ENCODE peak calls at places on chromosomes 1 and 21, in four cellular contexts. I is left colon; K is effector memory CD8-positive, alpha-beta T cell; Z is BJ. B is an unnamed sample.

GRCh38 chr1:47608296-47608875 is 170.5 kb downstream of the FOXD2 start:
- DNase-seq in I (no peak), K (no peak), Z (no peak), B (no peak)

GRCh38 chr21:16388911-16389515 is 659.2 kb downstream of the USP25 start:
- DNase-seq in I (no peak), K (no peak), Z (no peak), B (no peak)

GRCh38 chr1:110258734-110259133 is 48.6 kb downstream of the KCNC4 start:
- DNase-seq in I (no peak), K (no peak), Z (no peak), B (no peak)

GRCh38 chr1:103373991-103374390 is 151.5 kb upstream of the RNPC3 start:
- DNase-seq in I (no peak), K (no peak), Z (no peak), B (no peak)

GRCh38 chr1:106613106-106613505 is 443.4 kb upstream of the PRMT6 start:
- DNase-seq in I (no peak), K (no peak), Z (no peak), B (no peak)

GRCh38 chr1:226568975-226569741 is 20.6 kb downstream of the STUM start:
- DNase-seq in I (no peak), K (no peak), Z (no peak), B (no peak)

GRCh38 chr1:41313661-41314131 is 47.5 kb upstream of the FOXO6 start:
- DNase-seq in I (no peak), K (peak), Z (no peak), B (no peak)

GRCh38 chr1:201448981-201449380 is 20.0 kb downstream of the PHLDA3 start:
- DNase-seq in I (no peak), K (no peak), Z (no peak), B (no peak)

GRCh38 chr1:100767176-100767876 is 47.8 kb downstream of the VCAM1 start:
- DNase-seq in I (no peak), K (no peak), Z (peak), B (no peak)

GRCh38 chr1:74504125-74505065 is 8.0 kb downstream of the LRRC53 start:
- DNase-seq in I (peak), K (peak), Z (no peak), B (no peak)

GRCh38 chr1:102872097-102872496 is 236.2 kb downstream of the COL11A1 start:
- DNase-seq in I (no peak), K (no peak), Z (no peak), B (no peak)

GRCh38 chr1:24022611-24023359 is 42.7 kb upstream of the SRSF10 start:
- DNase-seq in I (no peak), K (no peak), Z (peak), B (no peak)

GRCh38 chr1:202200669-202201068 is 7.1 kb downstream of the LGR6 start:
- DNase-seq in I (no peak), K (no peak), Z (no peak), B (no peak)

GRCh38 chr1:94240822-94241221 is 3.4 kb upstream of the ARHGAP29 start:
- DNase-seq in I (no peak), K (no peak), Z (no peak), B (no peak)

GRCh38 chr1:109783436-109783835 is 19.7 kb upstream of the EPS8L3 start:
- DNase-seq in I (peak), K (no peak), Z (no peak), B (no peak)

GRCh38 chr21:38910390-38911008 is 104.8 kb downstream of the ETS2 start:
- DNase-seq in I (no peak), K (no peak), Z (no peak), B (no peak)

GRCh38 chr1:30445449-30445848 is 277.9 kb downstream of the MATN1 start:
- DNase-seq in I (no peak), K (no peak), Z (no peak), B (no peak)

GRCh38 chr1:44250113-44250781 is 37.0 kb downstream of the DMAP1 start:
- DNase-seq in I (no peak), K (no peak), Z (no peak), B (no peak)

GRCh38 chr1:113835686-113836290 is 23.5 kb upstream of the RSBN1 start:
- DNase-seq in I (no peak), K (peak), Z (no peak), B (no peak)

GRCh38 chr1:55386456-55386855 is 171.3 kb upstream of the USP24 start:
- DNase-seq in I (no peak), K (no peak), Z (no peak), B (no peak)

GRCh38 chr1:14778882-14779594 is 180.6 kb downstream of the KAZN start:
- DNase-seq in I (peak), K (no peak), Z (no peak), B (no peak)

GRCh38 chr1:156684227-156684782 is 7.1 kb upstream of the NES start:
- DNase-seq in I (no peak), K (no peak), Z (no peak), B (peak)

GRCh38 chr1:107866870-107867269 is 98.1 kb downstream of the VAV3 start:
- DNase-seq in I (no peak), K (no peak), Z (no peak), B (no peak)

GRCh38 chr21:28371713-28372112 is 621.0 kb downstream of the LTN1 start:
- DNase-seq in I (no peak), K (no peak), Z (no peak), B (no peak)

GRCh38 chr1:18556364-18556763 is 74.3 kb upstream of the PAX7 start:
- DNase-seq in I (no peak), K (no peak), Z (no peak), B (no peak)

GRCh38 chr1:14111121-14111520 is 411.1 kb downstream of the PRDM2 start:
- DNase-seq in I (no peak), K (no peak), Z (no peak), B (no peak)

GRCh38 chr1:59952065-59952464 is 25.5 kb upstream of the CYP2J2 start:
- DNase-seq in I (no peak), K (no peak), Z (no peak), B (no peak)

GRCh38 chr1:183191833-183192232 is 5.8 kb downstream of the LAMC2 start:
- DNase-seq in I (no peak), K (no peak), Z (peak), B (peak)

GRCh38 chr1:17465186-17465585 is 25.7 kb upstream of the RCC2 start:
- DNase-seq in I (no peak), K (no peak), Z (no peak), B (no peak)

GRCh38 chr21:27796106-27796505 is 829.2 kb upstream of the ADAMTS5 start:
- DNase-seq in I (no peak), K (no peak), Z (no peak), B (no peak)

GRCh38 chr1:228337711-228338520 is 68.7 kb downstream of the TRIM11 start:
- DNase-seq in I (no peak), K (no peak), Z (no peak), B (no peak)

GRCh38 chr21:26093094-26093493 is 77.5 kb downstream of the APP start:
- DNase-seq in I (no peak), K (no peak), Z (no peak), B (no peak)

GRCh38 chr1:216075339-216075738 is 347.9 kb downstream of the USH2A start:
- DNase-seq in I (no peak), K (no peak), Z (no peak), B (no peak)

GRCh38 chr1:183942933-183943693 is 94.4 kb downstream of the COLGALT2 start:
- DNase-seq in I (no peak), K (no peak), Z (peak), B (peak)

GRCh38 chr1:152386940-152387339 is 27.1 kb downstream of the CRNN start:
- DNase-seq in I (no peak), K (no peak), Z (no peak), B (no peak)